ENCODE peak calls at places on chromosomes 4 and X, in ten cellular contexts. S is H1, G is spleen, J is stomach, F is tibial nerve, M is transverse colon, Q is heart left ventricle, A is uterus, V is adrenal gland, P is upper lobe of left lung. K is an unnamed sample.

GRCh38 chrX:3962511-3963350 is 249.3 kb upstream of the PRKX start:
- DNase-seq in S (no peak), G (no peak), J (no peak), F (no peak), M (no peak), Q (no peak), A (no peak), V (no peak), P (no peak), K (no peak)

GRCh38 chr4:2891294-2891693 is 47.6 kb downstream of the ADD1 start:
- DNase-seq in S (no peak), G (no peak), J (no peak), F (no peak), M (no peak), Q (no peak), A (no peak), V (no peak), P (no peak), K (no peak)

GRCh38 chr4:673349-674091 is 556 bp downstream of the ATP5ME start:
- DNase-seq in S (no peak), G (peak; percentile 93), J (peak; percentile 53), F (peak; percentile 36), M (peak; percentile 73), Q (no peak), A (no peak), V (peak; percentile 68), P (no peak), K (no peak)

GRCh38 chr4:53563824-53564223 is 27.5 kb downstream of the LNX1 start:
- DNase-seq in S (no peak), G (no peak), J (no peak), F (no peak), M (no peak), Q (no peak), A (no peak), V (no peak), P (no peak), K (no peak)

GRCh38 chrX:122055450-122055849 is 1008.0 kb downstream of the GLUD2 start:
- DNase-seq in S (no peak), G (no peak), J (no peak), F (no peak), M (no peak), Q (no peak), A (no peak), V (no peak), P (no peak), K (no peak)

GRCh38 chrX:47366051-47366722 is 4.2 kb upstream of the ZNF157 start:
- DNase-seq in S (peak; percentile 46), G (peak; percentile 88), J (peak; percentile 47), F (no peak), M (peak; percentile 50), Q (peak; percentile 57), A (peak; percentile 68), V (peak; percentile 57), P (peak; percentile 57), K (peak; percentile 18)

GRCh38 chrX:88982933-88983332 is 235.9 kb downstream of the CPXCR1 start:
- DNase-seq in S (no peak), G (no peak), J (no peak), F (no peak), M (no peak), Q (no peak), A (no peak), V (no peak), P (no peak), K (no peak)

GRCh38 chr4:98754736-98755135 is 96.3 kb upstream of the TSPAN5 start:
- DNase-seq in S (no peak), G (no peak), J (no peak), F (no peak), M (no peak), Q (no peak), A (no peak), V (no peak), P (no peak), K (no peak)

GRCh38 chrX:1767026-1767425 is 152.2 kb downstream of the ASMT start:
- DNase-seq in S (no peak), G (no peak), J (no peak), F (no peak), M (no peak), Q (no peak), A (no peak), V (no peak), P (no peak), K (no peak)

GRCh38 chr4:177339794-177340374 is 30.2 kb downstream of the NEIL3 start:
- DNase-seq in S (no peak), G (no peak), J (no peak), F (no peak), M (no peak), Q (no peak), A (no peak), V (no peak), P (no peak), K (no peak)

GRCh38 chr4:39616651-39617050 is 22.0 kb downstream of the SMIM14 start:
- DNase-seq in S (no peak), G (no peak), J (no peak), F (no peak), M (no peak), Q (no peak), A (no peak), V (no peak), P (no peak), K (no peak)

DNA sequence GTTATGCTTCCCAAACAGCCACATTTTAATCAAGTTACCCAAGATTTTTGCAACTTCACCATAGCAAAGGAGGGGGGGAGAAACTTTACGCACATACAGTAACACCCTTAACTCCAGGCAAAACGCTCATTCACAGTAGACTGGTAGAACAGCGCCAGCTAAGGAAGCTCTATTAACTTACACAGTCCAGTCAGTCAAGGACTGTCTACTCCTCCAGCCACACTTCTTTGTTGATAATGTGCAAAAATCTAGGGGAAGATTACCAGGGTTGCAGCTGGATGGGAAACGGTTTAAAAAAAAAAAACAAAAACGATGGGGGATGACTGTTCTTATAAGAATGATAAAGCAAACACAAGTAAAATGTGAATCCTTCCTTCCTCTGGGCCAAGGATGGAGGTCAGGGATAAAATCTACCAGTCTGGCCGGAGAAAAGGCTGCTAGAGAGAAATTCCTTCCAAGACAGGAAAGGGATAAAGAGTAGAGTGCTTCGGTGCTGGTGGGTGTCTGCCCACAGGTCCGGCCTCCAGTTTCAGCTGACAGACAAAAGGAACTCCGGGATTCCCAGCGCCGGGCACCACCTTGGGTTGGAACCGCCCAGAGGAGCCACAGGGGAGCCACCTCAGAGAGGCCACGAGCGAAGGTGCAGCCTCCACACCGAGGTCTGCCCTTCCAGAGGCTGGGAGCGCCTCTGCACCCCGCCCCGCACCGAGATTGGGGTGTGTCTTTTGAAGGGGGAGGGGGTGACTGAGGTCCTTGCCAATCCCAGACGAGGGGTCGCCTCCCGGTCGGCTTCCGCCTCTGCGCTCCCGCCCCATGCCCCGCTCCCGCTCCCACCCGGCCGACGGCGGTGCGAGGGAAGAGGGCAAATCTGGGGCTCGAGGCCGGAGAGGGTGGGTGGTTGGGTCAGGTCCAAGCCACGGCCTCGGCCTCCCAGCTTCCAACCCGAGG is 789 bp downstream of the ANKRD50 start:
- DNase-seq in S (peak; percentile 38), G (no peak), J (peak; percentile 55), F (peak; percentile 14), M (peak; percentile 71), Q (peak; percentile 34), A (no peak), V (peak; percentile 19), P (peak; percentile 74), K (no peak)
- TF ChIP-seq POLR2A in S (peak; percentile 73), G (no peak), J (no peak), F (peak; percentile 24), M (peak; percentile 17), Q (no peak), A (peak; percentile 4), V (no peak), P (no peak), K (no peak)

DNA sequence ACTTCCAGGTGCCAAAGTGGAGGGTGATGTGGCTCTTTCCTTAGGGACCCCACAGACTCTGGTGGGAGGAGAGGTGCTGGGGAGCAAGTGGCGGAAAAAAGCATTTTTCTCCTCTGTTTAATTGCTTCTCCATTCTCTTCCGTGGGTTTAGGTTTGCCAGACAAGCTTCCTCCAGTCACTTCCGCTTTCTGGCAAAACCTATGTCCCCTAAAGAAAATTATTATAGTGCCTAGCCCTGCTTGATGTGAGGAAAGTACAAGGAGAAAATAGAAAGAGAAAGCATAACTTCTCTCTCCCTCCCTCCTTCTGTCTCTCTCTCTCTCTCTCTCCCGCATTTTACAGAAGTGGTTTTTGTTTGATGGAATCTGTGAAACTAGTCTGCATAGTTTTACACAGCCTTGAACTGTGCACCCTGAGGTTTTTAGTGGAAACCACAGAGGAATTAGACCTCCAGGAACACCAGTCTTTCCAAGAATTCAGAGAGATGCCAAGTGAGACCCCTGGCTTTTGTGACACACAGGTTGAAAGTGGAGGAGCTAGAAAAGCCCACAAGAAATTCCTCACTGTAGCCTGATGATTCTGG is 231.1 kb upstream of the ANXA3 start:
- DNase-seq in S (no peak), G (no peak), J (no peak), F (no peak), M (no peak), Q (no peak), A (no peak), V (no peak), P (no peak), K (no peak)
- H3K4me3 ChIP-seq in S (no peak overlapping the region), G (no peak overlapping the region), J (no peak overlapping the region), F (no peak overlapping the region), M (no peak overlapping the region), Q (no peak overlapping the region), A (no peak overlapping the region), V (no peak overlapping the region), P (no peak overlapping the region), K (no peak overlapping the region)

GRCh38 chrX:96843566-96843965 is 40.1 kb upstream of the RPA4 start:
- DNase-seq in S (peak; percentile 23), G (no peak), J (no peak), F (no peak), M (no peak), Q (no peak), A (no peak), V (no peak), P (peak; percentile 25), K (no peak)
- TF ChIP-seq CTCF in S (peak; percentile 48), G (no peak), J (no peak), F (no peak), M (no peak), Q (no peak), A (no peak), V (no peak), P (no peak), K (no peak)

GRCh38 chr4:24262616-24263015 is 321.7 kb downstream of the DHX15 start:
- DNase-seq in S (no peak), G (no peak), J (no peak), F (no peak), M (no peak), Q (no peak), A (no peak), V (no peak), P (no peak), K (no peak)

GRCh38 chr4:24262084-24262483 is 322.3 kb downstream of the DHX15 start:
- DNase-seq in S (no peak), G (no peak), J (no peak), F (no peak), M (no peak), Q (no peak), A (no peak), V (no peak), P (peak; percentile 49), K (no peak)

GRCh38 chr4:24256547-24256946 is 327.8 kb downstream of the DHX15 start:
- DNase-seq in S (no peak), G (no peak), J (no peak), F (no peak), M (no peak), Q (no peak), A (no peak), V (no peak), P (no peak), K (no peak)

GRCh38 chr4:24260133-24260532 is 324.2 kb downstream of the DHX15 start:
- DNase-seq in S (no peak), G (no peak), J (no peak), F (no peak), M (no peak), Q (no peak), A (no peak), V (no peak), P (no peak), K (no peak)

GRCh38 chr4:24260922-24261581 is 323.3 kb downstream of the DHX15 start:
- DNase-seq in S (no peak), G (no peak), J (no peak), F (no peak), M (no peak), Q (no peak), A (no peak), V (no peak), P (no peak), K (no peak)
- TF ChIP-seq POLR2A in S (no peak), G (no peak), J (no peak), F (no peak), M (no peak), Q (no peak), A (no peak), V (no peak), P (no peak), K (no peak)

K was measured in lower leg skin.